ENCODE peak calls at places on chromosome 4, in ten cellular contexts. T is omental fat pad, S is kidney epithelial cell, Y is A549, J is hepatocyte, G is testis, H is left lung, P is fibroblast of the aortic adventitia, O is H9, U is mesothelial cell of epicardium. E is an unnamed sample.

GRCh38 chr4:110197421-110198398 is 705 bp downstream of the ELOVL6 start:
- DNase-seq in T (no peak), H (peak), Y (peak), P (peak), S (no peak), O (peak), J (peak), G (peak), U (peak), E (no peak)

GRCh38 chr4:176569301-176569700 is 223.4 kb downstream of the VEGFC start:
- DNase-seq in H (no peak), P (no peak), U (no peak), G (no peak), O (no peak), T (no peak), J (no peak), Y (no peak), S (no peak), E (no peak)

GRCh38 chr4:8656711-8657380 is 64.3 kb downstream of the CPZ start:
- DNase-seq in Y (no peak), G (no peak), T (no peak), H (no peak), P (no peak), J (no peak), O (no peak), U (peak), S (no peak), E (peak)

GRCh38 chr4:81826817-81827424 is 355.2 kb upstream of the RASGEF1B start:
- DNase-seq in U (no peak), J (no peak), O (no peak), P (no peak), S (no peak), G (no peak), Y (no peak), T (no peak), H (no peak), E (no peak)

GRCh38 chr4:52102587-52102986 is 51.5 kb downstream of the SPATA18 start:
- DNase-seq in Y (no peak), U (no peak), J (no peak), G (no peak), O (no peak), P (peak), T (no peak), S (peak), H (no peak), E (no peak)

GRCh38 chr4:25727711-25728493 is 72.3 kb downstream of the SLC34A2 start:
- DNase-seq in G (no peak), O (no peak), T (no peak), S (peak), Y (no peak), U (no peak), H (no peak), P (no peak), J (no peak), E (no peak)

GRCh38 chr4:1658581-1658980 is 25.5 kb downstream of the FAM53A start:
- DNase-seq in U (no peak), Y (no peak), T (no peak), J (no peak), S (no peak), H (no peak), G (no peak), P (no peak), O (no peak), E (no peak)

GRCh38 chr4:173699841-173700475 is 169.9 kb upstream of the HAND2 start:
- DNase-seq in G (no peak), Y (no peak), H (no peak), J (no peak), T (no peak), O (no peak), S (no peak), U (no peak), P (no peak), E (no peak)

GRCh38 chr4:1604706-1605205 is 79.4 kb downstream of the FAM53A start:
- DNase-seq in Y (no peak), H (peak), P (no peak), J (no peak), G (no peak), T (no peak), U (no peak), S (no peak), O (no peak), E (peak)

GRCh38 chr4:25406081-25406692 is 29.1 kb downstream of the ANAPC4 start:
- DNase-seq in S (no peak), Y (no peak), J (no peak), T (no peak), O (no peak), G (no peak), H (no peak), U (no peak), P (peak), E (no peak)

GRCh38 chr4:61374612-61374920 is 174.4 kb downstream of the ADGRL3 start:
- DNase-seq in S (no peak), J (no peak), T (no peak), H (no peak), U (no peak), O (no peak), P (peak), G (no peak), Y (no peak), E (no peak)

GRCh38 chr4:78437608-78438088 is 113.9 kb upstream of the ANXA3 start:
- DNase-seq in J (no peak), H (no peak), P (peak), S (no peak), G (no peak), O (no peak), T (no peak), U (no peak), Y (no peak), E (no peak)

GRCh38 chr4:104860227-104861123 is 286.2 kb upstream of the TET2 start:
- DNase-seq in P (peak), U (peak), H (no peak), S (peak), Y (peak), J (peak), T (no peak), O (peak), G (peak), E (no peak)

GRCh38 chr4:22522206-22522605 is 6.3 kb upstream of the ADGRA3 start:
- DNase-seq in S (no peak), P (no peak), U (no peak), J (no peak), T (no peak), Y (no peak), G (no peak), H (no peak), O (no peak), E (no peak)

GRCh38 chr4:30605616-30606015 is 114.6 kb upstream of the PCDH7 start:
- DNase-seq in U (no peak), H (no peak), Y (no peak), G (no peak), J (no peak), S (no peak), O (no peak), T (no peak), P (peak), E (no peak)

GRCh38 chr4:2648159-2648814 is 107.8 kb downstream of the TNIP2 start:
- DNase-seq in Y (no peak), G (peak), J (no peak), O (no peak), U (peak), P (no peak), H (no peak), S (no peak), T (no peak), E (no peak)

GRCh38 chr4:87973283-87974169 is 2.0 kb upstream of the SPP1 start:
- DNase-seq in U (peak), G (peak), H (peak), S (peak), T (no peak), J (peak), O (peak), P (peak), Y (peak), E (no peak)

GRCh38 chr4:137768881-137769280 is 236.6 kb upstream of the PCDH18 start:
- DNase-seq in T (no peak), G (no peak), S (no peak), O (no peak), J (no peak), P (no peak), H (no peak), U (no peak), Y (no peak), E (no peak)

GRCh38 chr4:77092832-77093800 is 17.3 kb upstream of the CCNI start:
- DNase-seq in T (no peak), S (no peak), U (no peak), O (no peak), Y (no peak), P (peak), G (no peak), H (no peak), J (no peak), E (no peak)

GRCh38 chr4:40621592-40622512 is 7.8 kb downstream of the RBM47 start:
- DNase-seq in Y (peak), O (peak), S (peak), J (peak), H (peak), T (peak), P (peak), G (peak), U (no peak), E (no peak)

GRCh38 chr4:10098770-10099139 is 17.8 kb downstream of the WDR1 start:
- DNase-seq in U (no peak), G (no peak), O (no peak), Y (no peak), P (peak), J (no peak), H (peak), S (no peak), T (no peak), E (peak)

GRCh38 chr4:173466101-173466500 is 63.9 kb downstream of the HAND2 start:
- DNase-seq in P (peak), U (no peak), J (no peak), Y (no peak), T (no peak), O (no peak), H (no peak), G (no peak), S (no peak), E (no peak)

GRCh38 chr4:183920512-183920911 is 15.4 kb downstream of the STOX2 start:
- DNase-seq in H (no peak), J (no peak), S (no peak), T (no peak), O (no peak), U (peak), Y (no peak), G (no peak), P (no peak), E (no peak)

GRCh38 chr4:1296324-1297022 is 6.8 kb downstream of the MAEA start:
- DNase-seq in T (no peak), Y (no peak), P (no peak), S (no peak), J (no peak), H (peak), U (no peak), O (no peak), G (no peak), E (no peak)

GRCh38 chr4:112515278-112516075 is 503 bp downstream of the NEUROG2 start:
- DNase-seq in G (peak), S (no peak), U (peak), H (peak), T (no peak), P (peak), O (peak), J (peak), Y (no peak), E (no peak)

GRCh38 chr4:52892880-52893279 is 30.8 kb downstream of the RASL11B start:
- DNase-seq in Y (no peak), O (no peak), U (no peak), S (no peak), J (no peak), T (no peak), H (no peak), P (no peak), G (no peak), E (no peak)

GRCh38 chr4:53591372-53591892 is at the start of gene LNX1:
- DNase-seq in Y (no peak), O (peak), U (peak), J (peak), S (no peak), T (no peak), H (peak), P (no peak), G (no peak), E (no peak)

GRCh38 chr4:175633310-175633709 is 178.8 kb downstream of the GPM6A start:
- DNase-seq in H (no peak), P (no peak), S (no peak), O (no peak), U (no peak), T (no peak), Y (no peak), J (no peak), G (no peak), E (no peak)

GRCh38 chr4:6334203-6334887 is 64.7 kb downstream of the WFS1 start:
- DNase-seq in S (no peak), O (no peak), T (no peak), G (no peak), J (no peak), Y (no peak), H (no peak), U (no peak), P (no peak), E (peak)
- TF ChIP-seq CTCF in S (no peak), O (peak), T (no peak), G (no peak), J (no peak), Y (no peak), H (no peak), U (no peak), P (no peak), E (peak)

DNA sequence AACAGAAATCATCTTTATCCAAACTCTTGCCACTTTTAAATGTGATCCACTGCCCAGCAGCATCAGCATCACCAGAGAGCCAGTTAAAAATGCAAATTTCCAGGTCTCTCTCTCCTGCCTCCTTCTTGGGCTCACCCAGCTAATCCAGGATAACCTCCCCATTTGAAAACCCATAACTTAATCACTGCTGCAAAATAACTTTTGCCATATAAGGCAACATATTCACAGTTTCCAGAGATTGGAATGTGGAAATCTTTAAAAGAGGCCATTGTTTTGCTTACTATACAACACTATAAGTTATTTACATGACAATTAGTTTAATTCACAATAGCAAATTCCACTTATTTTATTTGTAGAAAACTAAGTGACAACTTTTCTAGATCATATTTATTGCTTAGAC is 4.8 kb upstream of the EXOSC9 start:
- DNase-seq in H (no peak), S (no peak), Y (no peak), P (no peak), J (no peak), T (no peak), O (no peak), G (no peak), U (no peak), E (no peak)
- TF ChIP-seq CTCF in H (no peak), S (no peak), Y (no peak), P (no peak), J (no peak), T (no peak), O (no peak), G (no peak), U (no peak), E (no peak)

GRCh38 chr4:155497306-155497705 is 120.5 kb upstream of the MAP9 start:
- DNase-seq in J (no peak), T (no peak), H (no peak), P (no peak), S (no peak), U (no peak), Y (no peak), O (no peak), G (no peak), E (no peak)
- TF ChIP-seq CTCF in J (no peak), T (no peak), H (no peak), P (no peak), S (no peak), U (no peak), Y (no peak), O (peak), G (no peak), E (no peak)

GRCh38 chr4:90240333-90240732 is 113.1 kb downstream of the CCSER1 start:
- DNase-seq in S (no peak), Y (no peak), T (no peak), P (no peak), J (no peak), H (no peak), U (no peak), G (no peak), O (no peak), E (no peak)
- TF ChIP-seq CTCF in S (no peak), Y (no peak), T (no peak), P (no peak), J (no peak), H (no peak), U (no peak), G (no peak), O (peak), E (no peak)

DNA sequence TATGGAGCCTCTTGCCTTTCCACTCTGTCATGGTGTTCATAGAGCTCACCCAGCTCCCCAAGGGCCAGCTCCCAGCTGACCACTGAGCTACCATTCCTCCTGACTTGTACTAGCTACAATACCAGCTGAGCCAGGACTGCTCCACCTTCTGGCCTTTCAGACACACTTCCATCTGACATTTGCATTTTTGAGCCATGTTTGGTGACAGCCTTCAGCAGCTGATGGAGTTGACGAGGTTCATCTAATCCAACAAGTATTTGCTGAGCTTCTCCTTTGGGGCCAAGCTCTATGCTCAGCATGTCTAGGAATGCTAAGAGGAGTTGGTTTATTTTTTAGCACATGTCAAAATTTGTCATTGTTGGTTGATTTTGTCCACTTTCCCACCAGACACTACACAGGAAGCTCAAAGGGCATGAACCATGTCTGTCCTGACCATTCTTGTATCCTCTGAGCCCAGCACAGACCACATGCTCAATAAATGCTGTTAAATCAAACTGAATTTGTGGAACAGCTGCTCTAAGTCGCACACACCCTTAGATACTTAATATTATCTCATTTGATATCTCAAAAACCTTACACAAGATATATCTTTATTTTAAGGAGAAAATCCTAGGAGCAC is 142.6 kb upstream of the PPARGC1A start:
- DNase-seq in P (no peak), S (no peak), Y (no peak), U (no peak), G (peak), T (no peak), H (no peak), J (peak), O (no peak), E (no peak)
- TF ChIP-seq CTCF in P (no peak), S (peak), Y (no peak), U (no peak), G (no peak), T (no peak), H (no peak), J (peak), O (peak), E (peak)